ENCODE peak calls at places on chromosomes 16 and 17, in nine cellular contexts. V is AG04450; Z is memory B cell; C is Ammon's horn; M is amniotic stem cell; Y is C1 segment of cervical spinal cord; T is A172; E is stimulated activated naive CD4-positive, alpha-beta T cell treated with Interleukin-2 at 50 U/mL for 16 hours; U is T-helper 2 cell. J is an unnamed sample.

GRCh38 chr16:4802659-4803287 is 340 bp upstream of the ROGDI start:
- DNase-seq in V (peak; percentile 79), Z (peak; percentile 87), C (peak; percentile 97), M (peak; percentile 84), Y (peak; percentile 96), T (peak; percentile 92), E (peak; percentile 85), U (peak; percentile 84), J (peak; percentile 89)

GRCh38 chr17:79902146-79902791 is 63.0 kb upstream of the CBX4 start:
- DNase-seq in V (no peak), Z (no peak), C (no peak), M (no peak), Y (peak; percentile 14), T (no peak), E (no peak), U (no peak), J (no peak)

GRCh38 chr17:82104797-82105416 is 6.9 kb upstream of the FASN start:
- DNase-seq in V (no peak), Z (no peak), C (no peak), M (no peak), Y (no peak), T (no peak), E (no peak), U (no peak), J (no peak)

GRCh38 chr17:31497994-31498826 is 106.7 kb downstream of the RAB11FIP4 start:
- DNase-seq in V (no peak), Z (no peak), C (no peak), M (no peak), Y (no peak), T (no peak), E (no peak), U (no peak), J (no peak)

GRCh38 chr16:79451196-79451816 is 149.2 kb downstream of the MAF start:
- DNase-seq in V (no peak), Z (no peak), C (peak; percentile 60), M (no peak), Y (no peak), T (no peak), E (no peak), U (no peak), J (no peak)

GRCh38 chr17:82845163-82845807 is 5.5 kb upstream of the ZNF750 start:
- DNase-seq in V (no peak), Z (no peak), C (no peak), M (no peak), Y (no peak), T (no peak), E (no peak), U (no peak), J (no peak)

GRCh38 chr17:73268582-73269328 is 7.1 kb upstream of the CPSF4L start:
- DNase-seq in V (no peak), Z (no peak), C (no peak), M (no peak), Y (no peak), T (no peak), E (no peak), U (no peak), J (no peak)

GRCh38 chr16:31074073-31074813 is at the start of the genes ZNF646 and ZNF668:
- DNase-seq in V (peak; percentile 98), Z (peak; percentile 94), C (peak; percentile 100), M (peak; percentile 99), Y (peak; percentile 99), T (peak; percentile 99), E (peak; percentile 99), U (peak; percentile 97), J (peak; percentile 99)

GRCh38 chr16:30949655-30950515 is 1.0 kb downstream of the ORAI3 start:
- DNase-seq in V (no peak), Z (no peak), C (peak; percentile 64), M (no peak), Y (peak; percentile 13), T (peak; percentile 98), E (peak; percentile 16), U (no peak), J (peak; percentile 88)

GRCh38 chr17:45646288-45646988 is 137.7 kb upstream of the CRHR1 start:
- DNase-seq in V (no peak), Z (no peak), C (no peak), M (no peak), Y (no peak), T (no peak), E (no peak), U (no peak), J (no peak)

GRCh38 chr16:58678716-58679115 is 5.9 kb downstream of the SLC38A7 start:
- DNase-seq in V (no peak), Z (no peak), C (peak; percentile 75), M (no peak), Y (peak; percentile 43), T (no peak), E (no peak), U (no peak), J (peak; percentile 50)

GRCh38 chr17:82097187-82097918 is 683 bp downstream of the FASN start:
- DNase-seq in V (no peak), Z (no peak), C (no peak), M (no peak), Y (no peak), T (peak; percentile 34), E (peak; percentile 42), U (no peak), J (peak; percentile 63)

GRCh38 chr17:6546069-6546718 is 10.2 kb downstream of the PITPNM3 start:
- DNase-seq in V (no peak), Z (no peak), C (no peak), M (no peak), Y (no peak), T (peak; percentile 62), E (no peak), U (no peak), J (peak; percentile 69)

GRCh38 chr17:19019041-19019941 is 14.7 kb upstream of the FAM83G start:
- DNase-seq in V (no peak), Z (no peak), C (no peak), M (no peak), Y (no peak), T (no peak), E (no peak), U (no peak), J (no peak)

GRCh38 chr16:1047123-1047522 is 25.4 kb upstream of the SSTR5 start:
- DNase-seq in V (no peak), Z (no peak), C (no peak), M (no peak), Y (no peak), T (no peak), E (no peak), U (no peak), J (no peak)

GRCh38 chr17:4786516-4786915 is 352 bp upstream of the VMO1 start:
- DNase-seq in V (no peak), Z (no peak), C (peak; percentile 40), M (no peak), Y (no peak), T (no peak), E (no peak), U (no peak), J (peak; percentile 22)

GRCh38 chr17:6666077-6666521 is 14.5 kb downstream of the C17orf100 start:
- DNase-seq in V (peak; percentile 60), Z (peak; percentile 33), C (peak; percentile 90), M (peak; percentile 67), Y (peak; percentile 27), T (peak; percentile 75), E (peak; percentile 11), U (peak; percentile 9), J (peak; percentile 81)

GRCh38 chr16:89921131-89921698 is 1.9 kb upstream of the TUBB3 start:
- DNase-seq in V (no peak), Z (no peak), C (no peak), M (no peak), Y (no peak), T (no peak), E (no peak), U (no peak), J (no peak)

GRCh38 chr17:74542166-74542565 is 3.7 kb downstream of the CD300C start:
- DNase-seq in V (no peak), Z (no peak), C (no peak), M (no peak), Y (no peak), T (no peak), E (no peak), U (no peak), J (no peak)

GRCh38 chr16:85394511-85395206 is 218.5 kb upstream of the GSE1 start:
- DNase-seq in V (no peak), Z (no peak), C (no peak), M (no peak), Y (no peak), T (no peak), E (no peak), U (no peak), J (no peak)

GRCh38 chr17:82332669-82333278 is 792 bp downstream of the SECTM1 start:
- DNase-seq in V (no peak), Z (no peak), C (peak; percentile 52), M (no peak), Y (no peak), T (no peak), E (peak; percentile 9), U (no peak), J (peak; percentile 47)

GRCh38 chr16:23014592-23014991 is 134.7 kb downstream of the USP31 start:
- DNase-seq in V (no peak), Z (no peak), C (no peak), M (no peak), Y (no peak), T (no peak), E (no peak), U (no peak), J (no peak)

GRCh38 chr16:31507929-31508705 is at the start of gene RUSF1:
- DNase-seq in V (peak; percentile 65), Z (peak; percentile 55), C (peak; percentile 94), M (peak; percentile 70), Y (peak; percentile 88), T (peak; percentile 74), E (peak; percentile 84), U (peak; percentile 75), J (peak; percentile 90)

GRCh38 chr17:48429156-48429555 is 858 bp downstream of the SKAP1 start:
- DNase-seq in V (no peak), Z (no peak), C (no peak), M (no peak), Y (no peak), T (no peak), E (no peak), U (no peak), J (no peak)

GRCh38 chr17:58092797-58093385 is 9.7 kb downstream of the DYNLL2 start:
- DNase-seq in V (no peak), Z (no peak), C (no peak), M (no peak), Y (no peak), T (no peak), E (no peak), U (no peak), J (no peak)

GRCh38 chr16:15807603-15808009 is 49.2 kb downstream of the MYH11 start:
- DNase-seq in V (peak; percentile 15), Z (no peak), C (no peak), M (no peak), Y (no peak), T (no peak), E (no peak), U (no peak), J (no peak)

GRCh38 chr16:67632415-67633172 is 12.3 kb upstream of the CARMIL2 start:
- DNase-seq in V (peak; percentile 45), Z (no peak), C (peak; percentile 49), M (no peak), Y (no peak), T (no peak), E (no peak), U (no peak), J (peak; percentile 28)

GRCh38 chr17:58352843-58353719 is 1.1 kb upstream of the SUPT4H1 start:
- DNase-seq in V (no peak), Z (peak; percentile 19), C (peak; percentile 40), M (no peak), Y (no peak), T (peak; percentile 29), E (peak; percentile 8), U (no peak), J (peak; percentile 45)

GRCh38 chr17:20121359-20122235 is 112.4 kb downstream of the SPECC1 start:
- DNase-seq in V (peak; percentile 33), Z (peak; percentile 67), C (peak; percentile 86), M (peak; percentile 13), Y (peak; percentile 65), T (peak; percentile 66), E (peak; percentile 50), U (peak; percentile 56), J (peak; percentile 62)

GRCh38 chr16:906296-906695 is 64.5 kb downstream of the LMF1 start:
- DNase-seq in V (no peak), Z (no peak), C (no peak), M (no peak), Y (no peak), T (no peak), E (no peak), U (no peak), J (no peak)

GRCh38 chr17:45425125-45425983 is 7.3 kb downstream of the ARHGAP27 start:
- DNase-seq in V (peak; percentile 50), Z (no peak), C (no peak), M (peak; percentile 72), Y (no peak), T (peak; percentile 98), E (no peak), U (no peak), J (peak; percentile 29)